ENCODE peak calls at places on chromosomes 12 and 14, in five cellular contexts. G is neural crest cell; B is body of pancreas; E is fibroblast of pulmonary artery; Y is activated naive CD8-positive, alpha-beta T cell treated with anti-CD3 and anti-CD28 coated beads, Interleukin-2, amount 50 U/mL, for 24 hours. U is an unnamed sample.

GRCh38 chr14:68681256-68681655 is 111.6 kb downstream of the ZFP36L1 start:
- DNase-seq in G (no peak), B (no peak), E (no peak), Y (no peak), U (no peak)

GRCh38 chr14:70002589-70003240 is 123.5 kb downstream of the SMOC1 start:
- DNase-seq in G (no peak), B (no peak), E (no peak), Y (no peak), U (no peak)

GRCh38 chr12:3083949-3084348 is 6.8 kb downstream of the TSPAN9 start:
- DNase-seq in G (no peak), B (no peak), E (peak; percentile 62), Y (no peak), U (no peak)

GRCh38 chr12:46364777-46365580 is 7.6 kb downstream of the SLC38A2 start:
- DNase-seq in G (no peak), B (peak; percentile 73), E (peak; percentile 84), Y (no peak), U (peak; percentile 62)

GRCh38 chr12:128387811-128388422 is 120.9 kb downstream of the TMEM132C start:
- DNase-seq in G (peak; percentile 72), B (peak; percentile 65), E (no peak), Y (peak; percentile 32), U (peak; percentile 2)

GRCh38 chr12:31217356-31218130 is 108.4 kb downstream of the SINHCAF start:
- DNase-seq in G (no peak), B (no peak), E (no peak), Y (no peak), U (no peak)

GRCh38 chr14:53183611-53184010 is 30.5 kb upstream of the DDHD1 start:
- DNase-seq in G (no peak), B (no peak), E (no peak), Y (no peak), U (no peak)

GRCh38 chr12:79618848-79619404 is 71.8 kb downstream of the PAWR start:
- DNase-seq in G (no peak), B (no peak), E (peak; percentile 40), Y (no peak), U (no peak)

GRCh38 chr14:61107148-61107641 is 126.2 kb downstream of the SLC38A6 start:
- DNase-seq in G (no peak), B (no peak), E (peak; percentile 77), Y (no peak), U (no peak)

U was measured in Calu3.